ENCODE peak calls at places on chromosome 10, in seven cellular contexts. V, Q, U, X, K, M and E are unnamed samples.

GRCh38 chr10:116730464-116731260 is 11.7 kb downstream of the HSPA12A start:
- DNase-seq in V (no peak), Q (no peak), U (no peak), X (no peak), K (no peak), M (no peak), E (no peak)

GRCh38 chr10:21285742-21286311 is 239.7 kb downstream of the SKIDA1 start:
- DNase-seq in V (no peak), Q (no peak), U (no peak), X (no peak), K (peak; percentile 52), M (no peak), E (no peak)

GRCh38 chr10:29482591-29483421 is 152.0 kb downstream of the SVIL start:
- DNase-seq in V (no peak), Q (no peak), U (peak; percentile 65), X (no peak), K (no peak), M (peak; percentile 75), E (peak; percentile 26)

GRCh38 chr10:67607472-67607871 is 88.5 kb downstream of the CTNNA3 start:
- DNase-seq in V (peak; percentile 12), Q (no peak), U (peak; percentile 13), X (no peak), K (no peak), M (peak; percentile 39), E (no peak)

GRCh38 chr10:132632851-132633684 is 95.5 kb downstream of the INPP5A start:
- DNase-seq in V (no peak), Q (peak; percentile 25), U (peak; percentile 12), X (no peak), K (no peak), M (peak; percentile 69), E (no peak)

GRCh38 chr10:107733328-107733727 is 568.8 kb upstream of the SORCS1 start:
- DNase-seq in V (no peak), Q (no peak), U (no peak), X (no peak), K (no peak), M (peak; percentile 23), E (no peak)

GRCh38 chr10:29669149-29669548 is 34.4 kb upstream of the SVIL start:
- DNase-seq in V (no peak), Q (no peak), U (peak; percentile 65), X (no peak), K (no peak), M (peak; percentile 67), E (no peak)

GRCh38 chr10:73586583-73586984 is 4.6 kb downstream of the USP54 start:
- DNase-seq in V (no peak), Q (no peak), U (peak; percentile 82), X (no peak), K (no peak), M (peak; percentile 80), E (no peak)

GRCh38 chr10:89235073-89235798 is 16.3 kb downstream of the LIPA start:
- DNase-seq in V (no peak), Q (peak; percentile 44), U (no peak), X (peak; percentile 38), K (no peak), M (no peak), E (no peak)

GRCh38 chr10:123755061-123755460 is 88.9 kb downstream of the GPR26 start:
- DNase-seq in V (no peak), Q (no peak), U (no peak), X (no peak), K (no peak), M (no peak), E (no peak)

GRCh38 chr10:96833220-96834001 is 1.3 kb downstream of the LCOR start:
- DNase-seq in V (peak; percentile 47), Q (no peak), U (peak; percentile 47), X (no peak), K (no peak), M (peak; percentile 27), E (no peak)

GRCh38 chr10:76281704-76282103 is 850.3 kb downstream of the LRMDA start:
- DNase-seq in V (no peak), Q (no peak), U (no peak), X (no peak), K (no peak), M (no peak), E (no peak)

GRCh38 chr10:48309711-48310226 is 3.3 kb downstream of the MAPK8 start:
- DNase-seq in V (peak; percentile 48), Q (no peak), U (peak; percentile 37), X (no peak), K (peak; percentile 67), M (peak; percentile 75), E (no peak)

GRCh38 chr10:61975107-61975932 is 73.8 kb downstream of the ARID5B start:
- DNase-seq in V (peak; percentile 60), Q (no peak), U (peak; percentile 76), X (no peak), K (no peak), M (peak; percentile 86), E (peak; percentile 78)

GRCh38 chr10:75505293-75505692 is 73.9 kb downstream of the LRMDA start:
- DNase-seq in V (no peak), Q (no peak), U (no peak), X (no peak), K (no peak), M (no peak), E (no peak)

GRCh38 chr10:109912335-109913282 is 10.7 kb downstream of the XPNPEP1 start:
- DNase-seq in V (peak; percentile 89), Q (no peak), U (no peak), X (no peak), K (no peak), M (peak; percentile 72), E (no peak)

GRCh38 chr10:90742189-90742588 is 115.7 kb downstream of the HTR7 start:
- DNase-seq in V (no peak), Q (no peak), U (peak; percentile 32), X (no peak), K (peak; percentile 16), M (peak; percentile 78), E (peak; percentile 60)

DNA sequence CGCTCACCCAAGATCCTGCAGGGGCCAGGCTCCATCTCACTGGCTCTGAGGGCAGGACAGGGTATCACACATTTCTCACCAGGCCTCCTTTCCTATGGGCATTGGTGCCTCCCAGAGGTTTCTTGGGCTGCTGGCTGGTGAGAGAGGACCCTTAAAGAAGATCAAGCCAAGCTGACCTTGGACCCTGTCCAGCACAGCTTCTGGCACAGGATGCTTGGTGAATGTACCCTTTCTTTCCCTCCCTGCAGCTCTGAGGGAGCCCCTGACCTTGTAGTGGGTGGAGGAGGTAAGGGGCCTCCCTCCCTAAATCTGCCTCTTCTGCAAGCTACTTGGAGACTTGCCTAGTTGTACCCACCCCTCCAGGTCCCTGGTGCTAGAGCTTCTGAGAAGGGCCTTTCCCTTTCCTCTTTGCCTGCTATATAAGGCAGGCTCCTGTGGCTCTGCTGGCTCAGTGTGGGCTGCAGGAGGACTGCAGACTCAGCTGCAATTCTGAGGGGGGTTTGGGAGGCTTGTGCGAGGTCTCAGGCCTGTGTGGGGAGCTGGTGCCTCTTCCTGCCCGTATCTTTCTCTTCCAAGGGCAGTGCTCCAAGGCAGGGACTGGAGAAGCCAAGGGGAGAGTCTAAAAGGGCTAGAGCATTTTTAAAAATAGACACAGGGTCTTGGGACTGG is 11.8 kb upstream of the TRIM8 start:
- DNase-seq in V (no peak), Q (peak; percentile 26), U (peak; percentile 89), X (no peak), K (no peak), M (no peak), E (no peak)
- TF ChIP-seq CTCF in V (no peak), Q (no peak), U (peak; percentile 21), X (no peak), K (no peak), M (no peak), E (no peak)

DNA sequence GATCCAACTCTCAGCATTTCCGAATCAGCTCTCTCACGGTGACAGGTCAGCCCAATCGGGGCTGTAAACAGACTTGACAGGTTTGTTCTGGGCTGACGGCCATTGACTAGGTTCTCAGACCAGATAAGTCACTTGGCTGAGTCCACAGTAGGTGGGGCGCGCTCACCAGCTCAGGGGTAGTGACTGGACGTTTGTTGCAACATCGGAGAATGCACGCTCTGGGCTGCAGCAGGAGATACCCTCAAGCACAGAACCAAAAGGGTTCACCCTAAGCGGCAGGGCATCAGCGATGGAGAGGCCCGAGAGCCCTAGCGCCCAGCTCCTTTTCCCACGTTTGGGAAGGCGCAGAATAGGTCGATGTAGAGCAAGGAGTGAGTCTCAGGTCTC is 1.8 kb downstream of the KLLN start:
- DNase-seq in V (peak; percentile 70), Q (peak; percentile 79), U (peak; percentile 91), X (peak; percentile 72), K (no peak), M (peak; percentile 93), E (no peak)
- TF ChIP-seq CTCF in V (peak; percentile 24), Q (no peak), U (peak; percentile 31), X (no peak), K (no peak), M (no peak), E (no peak)

GRCh38 chr10:99374972-99375371 is 45.8 kb downstream of the CNNM1 start:
- DNase-seq in V (no peak), Q (no peak), U (no peak), X (no peak), K (no peak), M (no peak), E (no peak)
- TF ChIP-seq CTCF in V (no peak), Q (no peak), U (no peak), X (no peak), K (no peak), M (no peak), E (no peak)

GRCh38 chr10:128497660-128498377 is 371.6 kb upstream of the MKI67 start:
- DNase-seq in V (no peak), Q (no peak), U (no peak), X (no peak), K (no peak), M (no peak), E (no peak)

GRCh38 chr10:128493811-128494210 is 367.6 kb upstream of the MKI67 start:
- DNase-seq in V (no peak), Q (no peak), U (no peak), X (no peak), K (no peak), M (no peak), E (no peak)

GRCh38 chr10:128491686-128492085 is 365.5 kb upstream of the MKI67 start:
- DNase-seq in V (no peak), Q (no peak), U (no peak), X (no peak), K (no peak), M (no peak), E (no peak)

GRCh38 chr10:128498378-128498730 is 372.1 kb upstream of the MKI67 start:
- DNase-seq in V (no peak), Q (no peak), U (no peak), X (no peak), K (no peak), M (no peak), E (no peak)

GRCh38 chr10:128494665-128495064 is 368.4 kb upstream of the MKI67 start:
- DNase-seq in V (no peak), Q (no peak), U (no peak), X (no peak), K (no peak), M (no peak), E (no peak)
- TF ChIP-seq CTCF in V (no peak), Q (no peak), U (no peak), X (no peak), K (peak; percentile 14), M (no peak), E (no peak)